ENCODE peak calls at places on chromosomes 1 and 21, in ten cellular contexts. Y, N, K, C, E, V, U, L, W and Z are unnamed samples.

GRCh38 chr1:204650911-204651570 is 34.5 kb downstream of the LRRN2 start:
- DNase-seq in E (peak), K (no peak), V (no peak), Y (no peak), U (peak), N (no peak), W (no peak), L (no peak), C (no peak), Z (no peak)

GRCh38 chr1:229117664-229118300 is 153.1 kb upstream of the RAB4A start:
- DNase-seq in Y (no peak), W (peak), E (no peak), V (no peak), N (peak), L (peak), K (no peak), U (peak), C (no peak), Z (no peak)

GRCh38 chr1:230149751-230150584 is 82.9 kb downstream of the GALNT2 start:
- DNase-seq in W (no peak), K (no peak), V (no peak), C (no peak), E (no peak), Y (no peak), N (no peak), U (no peak), L (no peak), Z (no peak)

GRCh38 chr1:112882271-112882744 is 73.7 kb downstream of the SLC16A1 start:
- DNase-seq in N (peak), K (no peak), W (no peak), V (no peak), C (no peak), L (no peak), U (no peak), Y (no peak), E (no peak), Z (peak)

GRCh38 chr21:33541105-33541711 is 709 bp downstream of the GART start:
- DNase-seq in Y (no peak), K (no peak), C (no peak), L (no peak), E (no peak), V (no peak), N (peak), W (peak), U (peak), Z (peak)

GRCh38 chr1:246769306-246769705 is 45.1 kb downstream of the SCCPDH start:
- DNase-seq in K (no peak), W (peak), Y (no peak), U (peak), N (peak), L (peak), C (no peak), V (no peak), E (no peak), Z (no peak)

GRCh38 chr1:110212165-110213142 is 2.3 kb downstream of the KCNC4 start:
- DNase-seq in V (no peak), C (no peak), K (no peak), N (no peak), L (no peak), W (no peak), U (no peak), Y (no peak), E (peak), Z (no peak)

GRCh38 chr21:23522750-23523149 is 2084.5 kb downstream of the MRPL39 start:
- DNase-seq in C (no peak), L (no peak), N (no peak), Y (no peak), K (no peak), E (no peak), V (no peak), U (no peak), W (no peak), Z (no peak)